ENCODE peak calls at places on chromosomes 12 and 14, in nine cellular contexts. F is activated gamma-delta T cell treated with anti-CD3 and anti-CD28 coated beads, Interleukin-2, amount 50 U/mL, for 16 hours; N is T-cell; V is A172; Y is left colon; S is endothelial cell; E is non-pigmented ciliary epithelial cell; O is fibroblast of gingiva; C is Right ventricle myocardium inferior. H is an unnamed sample.

GRCh38 chr14:92058006-92058917 is 18.4 kb upstream of the TRIP11 start:
- DNase-seq in F (no peak), N (no peak), V (no peak), Y (no peak), S (no peak), E (no peak), O (no peak), C (no peak), H (no peak)

GRCh38 chr12:7483343-7483742 is 20.2 kb downstream of the CD163 start:
- DNase-seq in F (no peak), N (no peak), V (no peak), Y (no peak), S (no peak), E (no peak), O (no peak), C (no peak), H (no peak)

GRCh38 chr12:44154128-44154527 is 318.2 kb downstream of the TMEM117 start:
- DNase-seq in F (no peak), N (no peak), V (no peak), Y (no peak), S (no peak), E (peak; percentile 22), O (peak; percentile 33), C (no peak), H (no peak)

GRCh38 chr12:32115404-32116104 is 8.9 kb downstream of the BICD1 start:
- DNase-seq in F (no peak), N (no peak), V (peak; percentile 99), Y (peak; percentile 41), S (no peak), E (peak; percentile 98), O (peak; percentile 98), C (peak; percentile 77), H (no peak)

GRCh38 chr12:62772556-62772955 is 162.4 kb downstream of the PPM1H start:
- DNase-seq in F (no peak), N (no peak), V (peak; percentile 93), Y (no peak), S (peak; percentile 8), E (no peak), O (no peak), C (no peak), H (no peak)

GRCh38 chr12:51820721-51821422 is 27.6 kb downstream of the FIGNL2 start:
- DNase-seq in F (peak; percentile 73), N (peak; percentile 81), V (no peak), Y (peak; percentile 67), S (peak; percentile 72), E (no peak), O (no peak), C (peak; percentile 86), H (peak; percentile 85)

GRCh38 chr12:113040722-113041168 is 15.8 kb upstream of the DTX1 start:
- DNase-seq in F (no peak), N (no peak), V (peak; percentile 94), Y (no peak), S (no peak), E (peak; percentile 69), O (peak; percentile 88), C (peak; percentile 90), H (peak; percentile 39)

GRCh38 chr14:99660006-99660566 is 15.2 kb downstream of the HHIPL1 start:
- DNase-seq in F (no peak), N (no peak), V (no peak), Y (no peak), S (no peak), E (no peak), O (no peak), C (no peak), H (no peak)

GRCh38 chr12:5220835-5221234 is 177.2 kb downstream of the KCNA5 start:
- DNase-seq in F (no peak), N (no peak), V (peak; percentile 65), Y (no peak), S (no peak), E (no peak), O (no peak), C (no peak), H (no peak)

GRCh38 chr14:61034416-61035100 is 53.5 kb downstream of the SLC38A6 start:
- DNase-seq in F (no peak), N (no peak), V (no peak), Y (no peak), S (no peak), E (no peak), O (no peak), C (no peak), H (no peak)

GRCh38 chr12:132617822-132618682 is 524 bp upstream of the P2RX2 start:
- DNase-seq in F (no peak), N (no peak), V (no peak), Y (no peak), S (no peak), E (no peak), O (no peak), C (no peak), H (no peak)

GRCh38 chr12:32903763-32904162 is 7.2 kb upstream of the PKP2 start:
- DNase-seq in F (no peak), N (no peak), V (no peak), Y (no peak), S (no peak), E (no peak), O (no peak), C (no peak), H (no peak)

GRCh38 chr14:77278461-77279230 is 7.6 kb upstream of the NGB start:
- DNase-seq in F (no peak), N (no peak), V (no peak), Y (no peak), S (no peak), E (no peak), O (no peak), C (no peak), H (no peak)

GRCh38 chr14:63192085-63192484 is 12.2 kb upstream of the RHOJ start:
- DNase-seq in F (no peak), N (no peak), V (no peak), Y (no peak), S (no peak), E (no peak), O (no peak), C (no peak), H (no peak)

GRCh38 chr12:110844551-110845395 is 2.0 kb upstream of the CCDC63 start:
- DNase-seq in F (no peak), N (no peak), V (peak; percentile 86), Y (no peak), S (no peak), E (no peak), O (peak; percentile 44), C (no peak), H (no peak)

GRCh38 chr14:99821519-99822165 is 28.4 kb downstream of the EML1 start:
- DNase-seq in F (no peak), N (no peak), V (peak; percentile 75), Y (no peak), S (no peak), E (peak; percentile 58), O (no peak), C (no peak), H (no peak)

GRCh38 chr12:49274396-49275069 is 9.7 kb downstream of the TUBA1C start:
- DNase-seq in F (no peak), N (no peak), V (no peak), Y (no peak), S (no peak), E (no peak), O (no peak), C (no peak), H (no peak)

GRCh38 chr12:106498056-106498455 is 84.7 kb upstream of the RFX4 start:
- DNase-seq in F (no peak), N (no peak), V (no peak), Y (no peak), S (peak; percentile 6), E (no peak), O (no peak), C (no peak), H (no peak)

GRCh38 chr12:6769003-6769389 is 2.8 kb downstream of the PTMS start:
- DNase-seq in F (no peak), N (no peak), V (no peak), Y (peak; percentile 69), S (peak; percentile 72), E (no peak), O (peak; percentile 20), C (no peak), H (peak; percentile 54)

GRCh38 chr14:93045211-93045674 is 70.5 kb downstream of the ITPK1 start:
- DNase-seq in F (no peak), N (no peak), V (peak; percentile 35), Y (no peak), S (no peak), E (no peak), O (no peak), C (no peak), H (no peak)

GRCh38 chr14:61678966-61679365 is 16.3 kb upstream of the HIF1A start:
- DNase-seq in F (no peak), N (no peak), V (no peak), Y (no peak), S (no peak), E (no peak), O (no peak), C (no peak), H (no peak)

GRCh38 chr12:110546339-110546738 is 36.8 kb downstream of the PPTC7 start:
- DNase-seq in F (no peak), N (no peak), V (peak; percentile 90), Y (no peak), S (no peak), E (peak; percentile 81), O (peak; percentile 87), C (no peak), H (no peak)

GRCh38 chr12:28811457-28811856 is 337.6 kb upstream of the FAR2 start:
- DNase-seq in F (no peak), N (no peak), V (no peak), Y (no peak), S (no peak), E (no peak), O (no peak), C (no peak), H (no peak)

GRCh38 chr14:65928995-65929394 is 516.5 kb downstream of the FUT8 start:
- DNase-seq in F (no peak), N (no peak), V (no peak), Y (no peak), S (no peak), E (no peak), O (no peak), C (no peak), H (no peak)

GRCh38 chr12:52316290-52316689 is 4.9 kb downstream of the KRT83 start:
- DNase-seq in F (no peak), N (no peak), V (no peak), Y (no peak), S (no peak), E (no peak), O (no peak), C (no peak), H (no peak)

GRCh38 chr12:132772551-132772950 is 10.9 kb upstream of the ANKLE2 start:
- DNase-seq in F (no peak), N (peak; percentile 26), V (no peak), Y (peak; percentile 52), S (no peak), E (no peak), O (no peak), C (no peak), H (no peak)

GRCh38 chr12:23555808-23556207 is 393.7 kb downstream of the SOX5 start:
- DNase-seq in F (no peak), N (no peak), V (no peak), Y (no peak), S (no peak), E (no peak), O (no peak), C (no peak), H (no peak)

H was measured in natural killer cell treated with Interleukin-12 subunit alpha and Interleukin-12 subunit beta and Interleukin-15 and Interleukin-18, amount 100 ng/mL, for 72 hours.